ENCODE peak calls at places on chromosomes 5 and 9, in eight cellular contexts. B, D, W, Q, T, O, R and P are unnamed samples.

GRCh38 chr5:14739538-14739937 is 75.0 kb downstream of the OTULIN start:
- DNase-seq in B (no peak), D (peak; percentile 60), W (no peak), Q (no peak), T (no peak), O (no peak), R (no peak), P (peak; percentile 42)

GRCh38 chr5:219492-219891 is 1.4 kb downstream of the SDHA start:
- DNase-seq in B (no peak), D (no peak), W (no peak), Q (peak; percentile 29), T (no peak), O (peak; percentile 53), R (no peak), P (peak; percentile 40)

GRCh38 chr5:72510610-72511121 is 3.5 kb upstream of the ZNF366 start:
- DNase-seq in B (peak; percentile 47), D (peak; percentile 76), W (no peak), Q (peak; percentile 34), T (no peak), O (no peak), R (no peak), P (peak; percentile 59)

GRCh38 chr9:96495341-96495740 is 45.4 kb downstream of the HABP4 start:
- DNase-seq in B (peak; percentile 78), D (no peak), W (no peak), Q (no peak), T (no peak), O (no peak), R (no peak), P (peak; percentile 91)

GRCh38 chr9:36870960-36871359 is 163.1 kb downstream of the PAX5 start:
- DNase-seq in B (no peak), D (no peak), W (no peak), Q (no peak), T (no peak), O (peak; percentile 50), R (peak; percentile 63), P (no peak)

GRCh38 chr5:176675676-176676360 is 28.5 kb downstream of the TSPAN17 start:
- DNase-seq in B (no peak), D (peak; percentile 28), W (peak; percentile 57), Q (no peak), T (no peak), O (no peak), R (no peak), P (peak; percentile 48)

GRCh38 chr9:69131682-69132081 is 42.4 kb upstream of the TJP2 start:
- DNase-seq in B (peak; percentile 81), D (no peak), W (no peak), Q (no peak), T (peak; percentile 86), O (peak; percentile 55), R (no peak), P (peak; percentile 97)

GRCh38 chr9:6805532-6805931 is 47.8 kb downstream of the KDM4C start:
- DNase-seq in B (peak; percentile 13), D (peak; percentile 44), W (no peak), Q (no peak), T (no peak), O (no peak), R (peak; percentile 38), P (no peak)

GRCh38 chr5:58754250-58754649 is 171.4 kb downstream of the RAB3C start:
- DNase-seq in B (no peak), D (no peak), W (no peak), Q (no peak), T (no peak), O (no peak), R (no peak), P (no peak)

GRCh38 chr9:110588296-110588695 is 8.8 kb upstream of the SVEP1 start:
- DNase-seq in B (no peak), D (no peak), W (no peak), Q (no peak), T (no peak), O (no peak), R (no peak), P (no peak)

GRCh38 chr5:9977070-9977469 is 272.6 kb downstream of the ATPSCKMT start:
- DNase-seq in B (no peak), D (no peak), W (no peak), Q (no peak), T (no peak), O (no peak), R (no peak), P (no peak)

GRCh38 chr5:151023651-151024050 is 3.3 kb downstream of the GPX3 start:
- DNase-seq in B (no peak), D (peak; percentile 83), W (no peak), Q (peak; percentile 67), T (no peak), O (peak; percentile 70), R (peak; percentile 58), P (peak; percentile 87)

GRCh38 chr5:151024440-151024839 is 4.0 kb downstream of the GPX3 start:
- DNase-seq in B (no peak), D (no peak), W (no peak), Q (no peak), T (no peak), O (no peak), R (no peak), P (no peak)

GRCh38 chr5:151021771-151022170 is 1.4 kb downstream of the GPX3 start:
- DNase-seq in B (no peak), D (no peak), W (no peak), Q (no peak), T (no peak), O (no peak), R (no peak), P (no peak)

GRCh38 chr5:151023047-151023615 is 2.7 kb downstream of the GPX3 start:
- DNase-seq in B (no peak), D (peak; percentile 93), W (no peak), Q (peak; percentile 49), T (no peak), O (no peak), R (peak; percentile 74), P (no peak)

GRCh38 chr5:151022511-151023018 is 2.2 kb downstream of the GPX3 start:
- DNase-seq in B (no peak), D (peak; percentile 88), W (no peak), Q (no peak), T (no peak), O (no peak), R (no peak), P (peak; percentile 49)
- H3K4me3 ChIP-seq in B (no peak overlapping the region), D (peak overlapping the region; percentile 91), W (no peak overlapping the region), Q (no peak overlapping the region), T (no peak overlapping the region), O (peak overlapping the region; percentile 75), R (peak overlapping the region; percentile 67), P (no peak overlapping the region)

DNA sequence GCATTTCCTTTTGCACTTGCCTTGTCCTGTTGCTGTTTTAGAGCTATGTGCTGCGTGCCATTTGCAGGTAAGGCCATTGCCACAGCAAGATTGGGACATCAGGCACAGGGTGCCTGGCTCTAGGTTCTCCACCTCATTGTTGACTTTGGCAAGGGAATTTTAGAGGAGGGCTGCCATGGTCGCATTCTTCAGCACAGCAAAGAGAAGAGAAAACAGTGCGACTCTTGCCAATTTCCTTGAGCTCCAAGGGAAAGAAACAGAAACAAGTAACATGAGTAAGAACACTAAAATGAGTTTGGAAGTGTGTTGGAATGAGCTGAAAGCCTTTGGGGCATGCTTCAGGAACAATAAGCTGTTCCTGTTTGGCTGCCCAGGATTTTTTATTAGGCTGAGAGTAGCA is 188.1 kb upstream of the IL12B start:
- DNase-seq in B (no peak), D (no peak), W (no peak), Q (no peak), T (no peak), O (no peak), R (peak; percentile 83), P (no peak)
- H3K27ac ChIP-seq in B (no peak overlapping the region), D (no peak overlapping the region), W (no peak overlapping the region), Q (no peak overlapping the region), T (no peak overlapping the region), O (no peak overlapping the region), R (peak overlapping the region; percentile 52), P (no peak overlapping the region)

GRCh38 chr9:1701113-1701512 is 314.0 kb upstream of the SMARCA2 start:
- DNase-seq in B (no peak), D (no peak), W (no peak), Q (no peak), T (no peak), O (no peak), R (no peak), P (no peak)
- TF ChIP-seq CTCF in B (no peak), D (no peak), W (no peak), Q (no peak), T (no peak), O (no peak), R (no peak), P (no peak)

DNA sequence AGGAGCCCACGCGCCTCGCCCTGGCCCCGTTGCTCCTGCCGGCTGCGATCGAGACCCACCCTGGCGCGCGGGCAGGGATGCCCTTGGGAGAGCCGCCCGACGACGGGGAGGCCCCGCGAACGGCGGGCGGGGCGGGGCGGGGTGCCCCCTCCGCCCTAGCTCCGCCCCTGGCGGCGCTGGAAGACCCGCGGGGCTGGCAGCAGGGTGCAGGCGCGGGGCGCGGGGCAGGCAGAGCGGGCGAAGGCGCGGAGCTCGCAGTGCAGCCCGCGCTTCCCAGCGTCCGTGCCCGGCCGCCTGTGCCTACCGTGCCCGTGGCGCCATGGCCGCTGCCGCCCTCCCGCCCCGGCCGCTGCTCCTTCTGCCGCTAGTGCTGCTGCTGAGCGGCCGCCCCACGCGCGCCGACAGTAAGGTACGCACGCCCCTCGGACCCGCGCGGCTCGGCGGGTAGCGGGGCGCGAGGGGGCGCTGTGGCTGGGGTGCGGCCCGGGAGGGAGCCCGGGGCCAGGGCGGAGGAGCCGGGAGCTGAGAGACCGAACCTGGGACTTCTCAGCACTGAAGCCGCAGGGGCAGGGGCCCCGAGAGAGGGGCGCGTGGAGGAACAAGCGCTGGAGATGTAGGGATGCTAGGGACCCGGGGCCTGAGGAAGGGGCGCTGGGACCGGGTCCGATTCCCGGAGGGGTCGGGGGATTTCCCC is at the start of gene OLFML2A:
- DNase-seq in B (no peak), D (no peak), W (no peak), Q (no peak), T (peak; percentile 63), O (peak; percentile 52), R (no peak), P (peak; percentile 66)
- H3K4me3 ChIP-seq in B (peak within 1 kb of the TSS; percentile 64), D (peak within 1 kb of the TSS; percentile 72), W (peak within 1 kb of the TSS; percentile 64), Q (peak within 1 kb of the TSS; percentile 45), T (peak within 1 kb of the TSS; percentile 79), O (peak within 1 kb of the TSS; percentile 64), R (peak within 1 kb of the TSS; percentile 62), P (peak within 1 kb of the TSS; percentile 54)

DNA sequence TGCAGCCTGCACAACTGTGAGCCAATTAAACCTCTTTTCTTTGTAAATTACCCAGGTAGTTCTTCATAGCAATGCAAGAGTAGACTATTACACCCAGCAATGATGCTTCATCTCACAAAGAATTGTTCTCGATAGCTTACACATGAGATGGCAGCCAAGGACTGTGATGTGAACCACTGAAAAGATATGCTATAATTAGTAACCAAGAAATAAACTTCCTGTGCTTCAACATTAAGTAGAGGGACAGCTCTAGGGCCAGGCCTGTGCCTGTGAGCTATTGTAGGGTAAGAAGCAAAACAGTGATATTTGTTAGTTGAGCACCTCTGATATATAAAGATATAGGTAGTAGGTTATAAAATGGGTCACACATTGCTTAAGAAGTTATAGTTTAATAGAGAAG is 41.8 kb upstream of the DPYSL3 start:
- DNase-seq in B (no peak), D (no peak), W (no peak), Q (no peak), T (no peak), O (no peak), R (no peak), P (no peak)
- H3K27ac ChIP-seq in B (no peak overlapping the region), D (no peak overlapping the region), W (no peak overlapping the region), Q (no peak overlapping the region), T (no peak overlapping the region), O (no peak overlapping the region), R (no peak overlapping the region), P (no peak overlapping the region)